ENCODE peak calls at places on chromosomes 1 and 21, in seven cellular contexts. L, R, A, J, C, Z and N are unnamed samples.

GRCh38 chr1:91584866-91585265 is 84.2 kb downstream of the CDC7 start:
- DNase-seq in L (no peak), R (no peak), A (no peak), J (peak), C (no peak), Z (no peak), N (no peak)

GRCh38 chr1:153536618-153537375 is 1.0 kb upstream of the S100A6 start:
- DNase-seq in L (peak), R (no peak), A (no peak), J (no peak), C (peak), Z (no peak), N (no peak)

GRCh38 chr1:165143437-165144065 is 213.0 kb downstream of the LMX1A start:
- DNase-seq in L (no peak), R (peak), A (no peak), J (peak), C (peak), Z (no peak), N (no peak)

GRCh38 chr1:50667710-50668356 is 244.6 kb upstream of the DMRTA2 start:
- DNase-seq in L (no peak), R (no peak), A (peak), J (no peak), C (no peak), Z (peak), N (no peak)

GRCh38 chr1:177227978-177228720 is 57.4 kb downstream of the BRINP2 start:
- DNase-seq in L (no peak), R (peak), A (no peak), J (no peak), C (no peak), Z (no peak), N (no peak)

GRCh38 chr1:170623171-170623570 is 40.8 kb upstream of the PRRX1 start:
- DNase-seq in L (no peak), R (no peak), A (peak), J (no peak), C (peak), Z (peak), N (peak)

GRCh38 chr1:175960169-175960568 is 216.8 kb upstream of the TNR start:
- DNase-seq in L (no peak), R (no peak), A (no peak), J (no peak), C (no peak), Z (no peak), N (no peak)

GRCh38 chr21:36784942-36785341 is 86.0 kb downstream of the SIM2 start:
- DNase-seq in L (no peak), R (no peak), A (no peak), J (no peak), C (no peak), Z (no peak), N (no peak)

GRCh38 chr1:228246216-228246900 is 38.5 kb downstream of the OBSCN start:
- DNase-seq in L (no peak), R (no peak), A (no peak), J (no peak), C (no peak), Z (no peak), N (no peak)

GRCh38 chr1:4488018-4488417 is 166.4 kb upstream of the AJAP1 start:
- DNase-seq in L (no peak), R (no peak), A (no peak), J (no peak), C (no peak), Z (no peak), N (no peak)

GRCh38 chr1:158124034-158124433 is 56.7 kb upstream of the CD1D start:
- DNase-seq in L (no peak), R (no peak), A (peak), J (no peak), C (peak), Z (peak), N (no peak)

GRCh38 chr1:84156210-84156621 is 12.1 kb downstream of the PRKACB start:
- DNase-seq in L (no peak), R (no peak), A (peak), J (no peak), C (peak), Z (peak), N (peak)

GRCh38 chr1:174726167-174726879 is 273.4 kb upstream of the CACYBP start:
- DNase-seq in L (no peak), R (no peak), A (peak), J (peak), C (peak), Z (peak), N (no peak)

GRCh38 chr1:42847721-42848470 is 1.5 kb downstream of the ZNF691 start:
- DNase-seq in L (no peak), R (no peak), A (no peak), J (no peak), C (no peak), Z (no peak), N (no peak)

GRCh38 chr1:94236630-94237290 is 624 bp downstream of the ARHGAP29 start:
- DNase-seq in L (no peak), R (no peak), A (peak), J (peak), C (peak), Z (peak), N (no peak)

GRCh38 chr21:46375560-46376230 is 51.7 kb downstream of the PCNT start:
- DNase-seq in L (no peak), R (no peak), A (no peak), J (no peak), C (no peak), Z (no peak), N (no peak)

GRCh38 chr1:27366113-27366410 is 699 bp downstream of the MAP3K6 start:
- DNase-seq in L (peak), R (peak), A (peak), J (peak), C (no peak), Z (peak), N (no peak)

GRCh38 chr1:143666851-143667250 is 304.9 kb downstream of the FAM72C start:
- DNase-seq in L (no peak), R (no peak), A (no peak), J (no peak), C (no peak), Z (no peak), N (no peak)

GRCh38 chr1:31755197-31755611 is 8.9 kb downstream of the ADGRB2 start:
- DNase-seq in L (no peak), R (no peak), A (no peak), J (no peak), C (peak), Z (peak), N (no peak)

GRCh38 chr1:145782166-145783099 is 41.5 kb downstream of the RNF115 start:
- DNase-seq in L (no peak), R (no peak), A (peak), J (no peak), C (peak), Z (peak), N (peak)

GRCh38 chr1:15540201-15540600 is 13.6 kb downstream of the DNAJC16 start:
- DNase-seq in L (no peak), R (no peak), A (peak), J (no peak), C (no peak), Z (peak), N (no peak)

GRCh38 chr1:147545133-147545532 is 3.8 kb downstream of the BCL9 start:
- DNase-seq in L (peak), R (no peak), A (peak), J (no peak), C (peak), Z (peak), N (peak)

GRCh38 chr1:112619518-112620458 is at the start of gene CAPZA1:
- DNase-seq in L (peak), R (peak), A (peak), J (peak), C (peak), Z (peak), N (peak)
- TF ChIP-seq CTCF in L (no peak), R (no peak), A (no peak), J (no peak), C (no peak), Z (no peak), N (no peak)

DNA sequence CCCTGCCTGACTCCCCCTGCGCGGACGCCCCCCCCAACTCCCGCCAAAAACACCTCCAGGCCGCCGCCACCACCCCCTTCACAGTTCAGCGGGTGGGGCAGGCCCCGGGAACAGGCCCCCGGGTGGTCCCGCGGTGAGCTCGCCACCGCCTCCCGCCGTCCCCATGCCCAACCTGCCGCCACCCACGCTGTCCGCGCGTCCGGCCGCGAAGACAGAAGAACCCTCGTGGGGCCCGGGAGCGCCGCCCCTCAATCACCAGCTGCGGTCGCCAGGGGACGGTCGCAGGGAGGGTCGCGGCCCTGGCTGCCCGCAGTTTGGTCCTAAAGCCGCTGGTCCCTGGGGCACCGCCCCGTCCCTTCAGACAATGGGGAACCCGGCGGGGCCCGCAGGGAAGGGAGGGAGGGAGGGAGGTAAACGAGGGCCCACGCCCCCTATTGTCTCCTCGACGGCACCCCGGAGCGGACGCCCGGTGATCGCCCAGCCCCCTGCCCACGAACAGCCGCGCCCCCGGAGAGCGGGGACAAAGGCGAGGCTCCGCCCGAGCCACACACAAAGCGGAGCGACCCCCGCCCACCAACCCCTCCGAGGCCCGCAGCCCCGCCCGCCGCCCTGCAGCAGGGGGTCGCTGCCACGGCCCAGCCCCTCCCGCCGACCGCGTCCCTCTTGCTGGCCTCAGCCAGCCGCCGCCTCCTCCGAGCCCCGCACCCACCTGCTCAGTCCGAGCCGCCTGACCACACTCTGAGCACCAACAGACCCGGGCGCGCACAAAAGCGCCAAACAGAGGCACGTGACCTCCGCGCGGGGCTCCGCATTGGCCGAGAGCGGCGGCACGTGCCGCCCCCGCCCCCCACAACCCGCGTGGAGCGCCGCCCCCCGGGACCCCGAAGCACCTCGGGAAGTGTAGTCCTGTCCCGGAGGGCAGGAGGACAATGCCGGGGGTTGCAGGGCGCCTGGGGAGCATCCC is at the start of gene STMN1:
- DNase-seq in L (peak), R (peak), A (peak), J (peak), C (peak), Z (peak), N (no peak)
- TF ChIP-seq CTCF in L (no peak), R (no peak), A (no peak), J (peak), C (no peak), Z (no peak), N (no peak)

DNA sequence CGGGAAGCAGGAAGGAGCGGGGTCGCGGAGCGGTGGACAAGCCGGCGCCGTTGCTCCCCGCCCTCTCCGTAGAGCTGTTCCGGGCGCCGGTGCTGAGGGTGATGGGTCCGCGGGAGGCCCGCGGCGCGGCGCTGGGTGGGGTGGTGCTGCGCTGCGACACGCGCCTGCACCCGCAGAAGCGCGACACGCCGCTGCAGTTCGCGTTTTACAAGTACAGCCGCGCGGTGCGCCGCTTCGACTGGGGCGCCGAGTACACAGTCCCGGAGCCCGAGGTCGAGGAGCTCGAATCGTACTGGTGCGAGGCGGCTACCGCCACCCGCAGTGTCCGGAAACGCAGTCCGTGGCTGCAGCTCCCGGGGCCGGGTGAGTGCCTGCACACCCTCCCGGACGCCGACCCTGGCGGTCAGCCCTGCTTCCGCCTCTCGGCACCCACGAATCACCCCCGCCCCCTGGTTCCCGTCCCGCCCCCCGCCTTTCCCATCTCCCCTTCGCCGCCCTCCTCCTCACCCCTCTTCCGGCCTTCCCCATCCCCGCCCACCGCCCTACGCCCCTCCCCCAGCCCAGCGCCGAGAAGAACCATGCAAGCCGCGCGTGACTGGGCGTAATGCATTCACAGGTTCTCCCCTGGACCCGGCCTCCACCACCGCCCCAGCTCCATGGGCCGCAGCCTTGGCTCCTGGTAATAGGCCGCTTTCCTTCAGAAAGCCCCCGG is 5.4 kb downstream of the FCRLB start:
- DNase-seq in L (peak), R (peak), A (peak), J (peak), C (peak), Z (peak), N (no peak)
- TF ChIP-seq CTCF in L (no peak), R (no peak), A (no peak), J (no peak), C (no peak), Z (no peak), N (no peak)

GRCh38 chr1:76291737-76292136 is 217.2 kb downstream of the ST6GALNAC3 start:
- DNase-seq in L (no peak), R (no peak), A (no peak), J (no peak), C (no peak), Z (no peak), N (no peak)

GRCh38 chr1:76289692-76290091 is 215.1 kb downstream of the ST6GALNAC3 start:
- DNase-seq in L (no peak), R (no peak), A (no peak), J (no peak), C (no peak), Z (no peak), N (no peak)

GRCh38 chr1:76288758-76289483 is 214.4 kb downstream of the ST6GALNAC3 start:
- DNase-seq in L (no peak), R (no peak), A (no peak), J (no peak), C (no peak), Z (no peak), N (no peak)

GRCh38 chr1:76292418-76293184 is 218.1 kb downstream of the ST6GALNAC3 start:
- DNase-seq in L (no peak), R (no peak), A (no peak), J (no peak), C (no peak), Z (no peak), N (no peak)

GRCh38 chr1:76291186-76291585 is 216.6 kb downstream of the ST6GALNAC3 start:
- DNase-seq in L (no peak), R (no peak), A (no peak), J (no peak), C (no peak), Z (no peak), N (no peak)
- TF ChIP-seq CTCF in L (no peak), R (no peak), A (no peak), J (no peak), C (no peak), Z (no peak), N (no peak)